ENCODE peak calls at places on chromosomes 7 and 10, in seven cellular contexts. F is epithelial cell of esophagus, P is cardiac fibroblast, B is hepatocyte, J is AG04449, X is AG10803, R is uterus. O is an unnamed sample.
A peak's percentile ranks its signal among the peaks of the same experiment; 100 is the strongest.

GRCh38 chr10:1377756-1378397 is 321.7 kb downstream of the WDR37 start:
- DNase-seq in R (no peak), F (no peak), X (no peak), J (no peak), B (no peak), P (no peak), O (no peak)

GRCh38 chr10:86954681-86955500 is 2.5 kb downstream of the MMRN2 start:
- DNase-seq in F (no peak), B (peak; percentile 13), P (no peak), X (no peak), J (no peak), R (no peak), O (no peak)

GRCh38 chr10:30813872-30814471 is 184.4 kb upstream of the LYZL2 start:
- DNase-seq in R (no peak), P (peak; percentile 51), F (peak; percentile 60), J (no peak), X (peak; percentile 70), B (peak; percentile 43), O (peak; percentile 71)

GRCh38 chr7:108248821-108249220 is 118.7 kb upstream of the LAMB4 start:
- DNase-seq in F (no peak), X (no peak), P (no peak), J (no peak), R (no peak), B (no peak), O (no peak)

GRCh38 chr10:99337261-99337905 is 8.2 kb downstream of the CNNM1 start:
- DNase-seq in X (no peak), R (no peak), B (no peak), P (no peak), F (no peak), J (no peak), O (no peak)

GRCh38 chr10:69473304-69473985 is 22.2 kb downstream of the TSPAN15 start:
- DNase-seq in F (no peak), B (no peak), X (no peak), R (peak; percentile 54), J (no peak), P (no peak), O (no peak)

GRCh38 chr10:115871855-115872254 is 401.2 kb downstream of the GFRA1 start:
- DNase-seq in R (no peak), J (no peak), B (no peak), P (no peak), X (no peak), F (no peak), O (no peak)

GRCh38 chr7:40570218-40570617 is 435.4 kb downstream of the SUGCT start:
- DNase-seq in X (peak; percentile 59), F (no peak), R (no peak), P (peak; percentile 29), J (peak; percentile 40), B (no peak), O (peak; percentile 76)

GRCh38 chr7:101402081-101402779 is 39.6 kb downstream of the COL26A1 start:
- DNase-seq in R (no peak), P (peak; percentile 7), F (peak; percentile 11), X (peak; percentile 85), J (peak; percentile 9), B (peak; percentile 19), O (peak; percentile 68)

GRCh38 chr7:25846722-25847121 is 305.3 kb upstream of the NFE2L3 start:
- DNase-seq in P (peak; percentile 96), R (peak; percentile 89), F (no peak), J (peak; percentile 87), X (peak; percentile 65), B (peak; percentile 77), O (peak; percentile 87)

GRCh38 chr7:75887669-75888369 is 9.0 kb downstream of the RHBDD2 start:
- DNase-seq in P (no peak), B (no peak), J (no peak), X (no peak), R (no peak), F (no peak), O (no peak)

GRCh38 chr10:50514995-50515394 is 108.8 kb downstream of the SGMS1 start:
- DNase-seq in J (no peak), P (no peak), F (peak; percentile 46), R (no peak), X (no peak), B (no peak), O (no peak)

GRCh38 chr7:66522518-66522917 is 106.2 kb upstream of the KCTD7 start:
- DNase-seq in F (no peak), J (no peak), R (no peak), P (peak; percentile 14), B (no peak), X (no peak), O (no peak)

GRCh38 chr10:50367732-50368131 is 116.4 kb upstream of the ASAH2 start:
- DNase-seq in X (peak; percentile 26), J (no peak), F (peak; percentile 49), R (no peak), B (peak; percentile 36), P (peak; percentile 64), O (no peak)

GRCh38 chr10:103678104-103678526 is 177.3 kb downstream of the SH3PXD2A start:
- DNase-seq in R (peak; percentile 93), J (peak; percentile 97), X (peak; percentile 99), B (peak; percentile 94), P (peak; percentile 98), F (peak; percentile 68), O (no peak)

GRCh38 chr10:106519376-106520035 is 645.0 kb downstream of the SORCS1 start:
- DNase-seq in P (no peak), B (no peak), R (no peak), F (no peak), X (peak; percentile 54), J (peak; percentile 12), O (no peak)

GRCh38 chr7:30845426-30846135 is 66.1 kb upstream of the AQP1 start:
- DNase-seq in R (peak; percentile 57), F (peak; percentile 33), B (peak; percentile 46), J (no peak), P (peak; percentile 63), X (peak; percentile 58), O (no peak)

GRCh38 chr10:23051855-23052309 is 43.5 kb upstream of the MSRB2 start:
- DNase-seq in J (no peak), P (no peak), X (no peak), F (peak; percentile 6), B (no peak), R (no peak), O (no peak)

GRCh38 chr10:132958886-132959295 is 16.5 kb upstream of the CFAP46 start:
- DNase-seq in B (no peak), R (no peak), P (no peak), F (no peak), J (no peak), X (no peak), O (no peak)

GRCh38 chr7:23334482-23335056 is 35.4 kb downstream of the MALSU1 start:
- DNase-seq in F (peak; percentile 99), B (peak; percentile 72), J (peak; percentile 89), X (peak; percentile 94), R (no peak), P (peak; percentile 94), O (peak; percentile 98)

GRCh38 chr7:584122-584465 is 64.4 kb upstream of the PDGFA start:
- DNase-seq in R (no peak), B (no peak), F (peak; percentile 9), P (no peak), J (no peak), X (no peak), O (no peak)

GRCh38 chr10:88115968-88116367 is 252.5 kb downstream of the PTEN start:
- DNase-seq in B (no peak), P (no peak), X (peak; percentile 76), R (no peak), F (peak; percentile 57), J (no peak), O (no peak)

GRCh38 chr7:91609525-91609924 is 271.0 kb downstream of the MTERF1 start:
- DNase-seq in B (no peak), P (no peak), R (no peak), J (no peak), F (no peak), X (no peak), O (peak; percentile 3)
- TF ChIP-seq CTCF in B (no peak), P (no peak), R (no peak), J (no peak), F (no peak), X (peak; percentile 14), O (no peak)

DNA sequence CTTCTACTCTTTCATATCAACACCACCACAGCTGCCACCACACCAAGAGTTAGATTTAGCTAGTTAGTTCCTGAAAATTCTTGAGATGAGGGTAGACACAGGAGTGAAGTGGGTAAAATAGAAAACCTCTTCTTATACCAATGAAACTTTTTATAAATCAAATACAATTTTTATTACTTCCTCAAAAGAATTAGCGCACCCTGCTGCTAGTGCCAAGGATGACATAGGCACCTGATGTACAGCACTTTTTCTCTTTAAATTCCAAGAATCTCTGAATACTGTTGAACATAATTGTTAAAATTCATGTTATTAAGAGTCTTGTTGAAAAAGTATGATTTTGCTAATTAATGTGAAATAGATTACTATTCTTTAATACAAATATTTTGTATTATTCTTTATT is 11.4 kb downstream of the ZWINT start:
- DNase-seq in R (no peak), B (no peak), X (no peak), J (no peak), F (peak; percentile 21), P (no peak), O (no peak)
- TF ChIP-seq CTCF in R (no peak), B (no peak), X (no peak), J (no peak), F (peak; percentile 42), P (peak; percentile 5), O (no peak)

GRCh38 chr10:44386546-44387052 is 1.7 kb upstream of the CXCL12 start:
- DNase-seq in J (no peak), R (peak; percentile 78), X (peak; percentile 67), P (peak; percentile 84), F (peak; percentile 34), B (peak; percentile 88), O (peak; percentile 20)
- TF ChIP-seq CTCF in J (peak; percentile 88), R (peak; percentile 95), X (peak; percentile 66), P (peak; percentile 71), F (peak; percentile 31), B (peak; percentile 95), O (peak; percentile 94)

GRCh38 chr7:105210721-105211205 is 178.0 kb downstream of the SRPK2 start:
- DNase-seq in R (no peak), B (no peak), F (no peak), P (peak; percentile 73), J (no peak), X (no peak), O (no peak)
- TF ChIP-seq CTCF in R (no peak), B (no peak), F (no peak), P (no peak), J (no peak), X (no peak), O (no peak)

DNA sequence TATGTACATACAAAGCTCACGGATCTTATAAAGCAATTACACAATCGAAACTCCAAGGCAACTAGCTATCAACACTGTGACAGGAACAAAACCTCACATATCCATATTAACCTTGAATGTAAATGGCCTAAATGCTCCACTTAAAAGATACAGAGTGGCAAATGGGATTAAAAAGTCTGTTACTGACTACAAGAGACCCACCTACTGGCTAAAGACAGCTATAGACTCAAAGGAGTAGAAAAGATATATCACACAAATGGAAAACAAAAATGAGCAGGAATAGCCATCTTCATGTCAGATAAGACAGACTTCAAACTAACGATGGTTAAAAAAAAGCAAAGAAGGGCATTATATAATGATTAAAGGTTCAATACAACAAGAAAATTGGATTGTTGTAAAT is 246.7 kb downstream of the ADRA2A start:
- DNase-seq in R (no peak), F (no peak), J (no peak), B (no peak), P (peak; percentile 0), X (peak; percentile 34), O (no peak)
- TF ChIP-seq CTCF in R (no peak), F (no peak), J (no peak), B (peak; percentile 30), P (no peak), X (peak; percentile 51), O (no peak)

O was measured in astrocyte of the cerebellum.